ENCODE peak calls at places on chromosome 12, in six cellular contexts. G is right cardiac atrium; W is AG04450; I is naive thymus-derived CD4-positive, alpha-beta T cell; T is ovary; J is IMR-90. Z is an unnamed sample.

GRCh38 chr12:45200497-45201043 is 15.3 kb upstream of the ANO6 start:
- DNase-seq in G (no peak), T (no peak), W (no peak), I (peak), J (peak), Z (no peak)

GRCh38 chr12:110619534-110619953 is 5.6 kb downstream of the TCTN1 start:
- DNase-seq in W (no peak), I (peak), J (peak), G (no peak), T (no peak), Z (no peak)

GRCh38 chr12:49121047-49121696 is 10.0 kb downstream of the TUBA1B start:
- DNase-seq in I (no peak), T (peak), G (no peak), J (peak), W (no peak), Z (peak)

GRCh38 chr12:103799504-103800251 is 41.4 kb downstream of the NT5DC3 start:
- DNase-seq in G (no peak), J (peak), I (no peak), T (peak), W (no peak), Z (no peak)

GRCh38 chr12:65948320-65949008 is 124.2 kb downstream of the HMGA2 start:
- DNase-seq in G (peak), T (peak), I (no peak), W (peak), J (peak), Z (peak)

GRCh38 chr12:97557116-97557515 is 94.5 kb downstream of the RMST start:
- DNase-seq in J (no peak), G (no peak), W (no peak), I (no peak), T (no peak), Z (no peak)

GRCh38 chr12:120231316-120232011 is 30.6 kb upstream of the RPLP0 start:
- DNase-seq in J (peak), I (peak), T (no peak), G (peak), W (peak), Z (peak)

GRCh38 chr12:19800884-19801283 is 361.6 kb downstream of the AEBP2 start:
- DNase-seq in W (no peak), T (no peak), I (no peak), J (no peak), G (no peak), Z (no peak)

GRCh38 chr12:38905480-38906351 is at the start of gene CPNE8:
- DNase-seq in I (peak), G (peak), J (no peak), T (peak), W (no peak), Z (no peak)

GRCh38 chr12:122366685-122367475 is 55.6 kb downstream of the CLIP1 start:
- DNase-seq in G (no peak), J (peak), I (no peak), T (peak), W (peak), Z (peak)

GRCh38 chr12:29167410-29167809 is 18.3 kb downstream of the FAR2 start:
- DNase-seq in T (no peak), W (no peak), J (no peak), I (no peak), G (no peak), Z (no peak)

GRCh38 chr12:94983321-94983720 is 20.2 kb downstream of the NDUFA12 start:
- DNase-seq in I (no peak), T (no peak), W (no peak), G (no peak), J (peak), Z (no peak)

GRCh38 chr12:100472325-100472724 is 1.3 kb upstream of the NR1H4 start:
- DNase-seq in I (no peak), T (no peak), J (no peak), G (no peak), W (no peak), Z (no peak)

GRCh38 chr12:85663631-85664030 is 172.6 kb downstream of the RASSF9 start:
- DNase-seq in G (no peak), I (no peak), J (no peak), T (no peak), W (no peak), Z (no peak)

GRCh38 chr12:80218925-80219714 is 119.8 kb downstream of the OTOGL start:
- DNase-seq in I (no peak), J (no peak), T (no peak), W (no peak), G (peak), Z (no peak)

GRCh38 chr12:2256453-2256852 is 203.7 kb downstream of the CACNA1C start:
- DNase-seq in T (no peak), J (peak), W (no peak), G (no peak), I (no peak), Z (peak)

GRCh38 chr12:19223695-19224094 is 94.2 kb downstream of the PLEKHA5 start:
- DNase-seq in J (peak), I (no peak), W (peak), T (no peak), G (no peak), Z (peak)

DNA sequence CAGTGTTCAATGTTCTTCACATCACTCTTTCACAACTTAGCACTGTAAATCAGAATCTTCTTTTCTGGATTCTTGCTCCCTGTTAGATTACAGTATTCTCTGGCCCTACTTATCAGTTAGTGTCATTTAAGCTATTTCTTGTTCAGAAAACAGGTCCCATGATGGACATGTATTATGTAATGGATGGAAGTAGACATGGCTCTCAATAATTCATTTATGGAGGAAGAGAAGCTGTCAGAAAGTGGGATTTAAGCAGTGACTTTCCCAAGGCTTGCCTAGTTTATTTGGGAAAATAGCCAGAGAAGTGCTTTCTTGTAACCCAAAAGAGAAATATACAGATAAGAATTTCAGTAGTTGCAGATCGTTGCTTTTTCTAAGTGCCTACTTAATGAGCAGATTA is 1.6 kb downstream of the ERC1 start:
- DNase-seq in I (no peak), W (no peak), G (no peak), T (no peak), J (no peak), Z (no peak)
- H3K4me3 ChIP-seq in I (no peak), W (peak), G (peak), T (no peak), J (no peak), Z (peak)

GRCh38 chr12:51819851-51820720 is 28.4 kb downstream of the FIGNL2 start:
- DNase-seq in W (no peak), G (peak), T (no peak), I (no peak), J (no peak), Z (no peak)
- H3K4me3 ChIP-seq in W (peak), G (peak), T (peak), I (peak), J (peak), Z (peak)

GRCh38 chr12:53752192-53752601 is 418 bp upstream of the CISTR start:
- DNase-seq in G (no peak), J (no peak), W (no peak), I (no peak), T (no peak), Z (no peak)
- H3K4me3 ChIP-seq in G (peak), J (no peak), W (no peak), I (no peak), T (peak), Z (no peak)

DNA sequence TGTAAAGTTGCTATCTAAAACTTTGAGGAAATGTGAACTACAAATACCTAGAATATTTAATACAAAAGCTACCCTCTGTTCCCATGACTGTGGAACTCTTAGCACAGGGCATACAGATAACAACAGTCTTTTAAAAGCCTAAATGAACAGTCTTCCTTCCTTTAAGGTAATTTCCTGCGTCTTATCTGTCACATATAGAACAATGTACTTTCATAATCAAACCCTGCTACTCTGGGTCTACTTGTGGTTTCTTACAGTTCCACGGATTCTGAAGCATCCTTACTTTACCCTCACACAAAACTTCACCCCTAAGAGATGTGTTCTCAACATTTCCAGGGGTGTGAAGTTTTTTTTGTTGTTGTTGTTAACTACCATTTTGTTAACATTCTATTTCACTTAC is 5.1 kb downstream of the PKP2 start:
- DNase-seq in T (no peak), G (no peak), J (no peak), W (no peak), I (no peak), Z (no peak)
- H3K4me3 ChIP-seq in T (no peak), G (peak), J (no peak), W (no peak), I (no peak), Z (no peak)

DNA sequence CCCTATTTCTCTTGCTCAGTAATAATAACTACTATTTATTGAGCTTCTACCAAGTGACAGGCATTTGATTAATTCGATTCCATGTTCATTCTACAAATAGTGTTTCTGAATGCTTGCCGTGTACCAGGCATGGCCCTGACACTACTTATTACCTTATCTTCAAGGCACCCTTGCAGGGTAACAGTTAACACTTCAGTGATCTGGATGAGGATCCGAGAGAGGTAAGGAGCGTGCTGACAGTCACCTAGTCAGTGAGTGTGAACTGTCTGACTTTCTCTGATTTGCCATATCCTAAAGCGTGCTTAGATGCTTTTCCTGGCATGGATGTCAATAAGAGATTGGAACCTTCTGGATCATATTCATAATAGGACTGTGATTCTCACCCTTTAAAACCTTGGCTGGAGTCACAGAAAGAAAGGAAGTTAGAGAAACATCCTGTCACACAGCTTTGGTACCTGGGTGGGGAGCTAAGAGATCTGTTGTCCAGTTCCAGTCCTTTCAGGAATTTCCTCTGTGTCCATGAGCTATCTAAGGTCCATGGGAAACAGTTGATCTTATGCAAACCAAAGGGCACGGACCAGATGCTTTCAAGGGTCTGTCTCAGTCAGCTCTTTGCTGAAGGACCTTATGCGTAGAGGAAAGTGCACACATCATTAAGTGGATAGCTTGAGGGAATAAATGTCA is 54.8 kb downstream of the PPFIBP1 start:
- DNase-seq in J (no peak), G (no peak), T (no peak), I (no peak), W (no peak), Z (no peak)
- H3K4me3 ChIP-seq in J (no peak), G (no peak), T (no peak), I (no peak), W (no peak), Z (no peak)

GRCh38 chr12:67068773-67069450 is 200.2 kb upstream of the CAND1 start:
- DNase-seq in J (peak), W (peak), G (peak), I (peak), T (peak), Z (no peak)
- H3K4me3 ChIP-seq in J (peak), W (peak), G (peak), I (no peak), T (peak), Z (peak)